ENCODE peak calls at places on chromosomes 7 and 10, in four cellular contexts. M is body of pancreas, G is breast epithelium, Y is H1. I is an unnamed sample.

GRCh38 chr7:104963991-104964385 is 50.0 kb upstream of the KMT2E start:
- DNase-seq in M (peak; percentile 37), G (no peak), Y (no peak), I (no peak)

GRCh38 chr7:41696323-41696916 is 6.5 kb downstream of the INHBA start:
- DNase-seq in M (peak; percentile 78), G (no peak), Y (peak; percentile 72), I (peak; percentile 36)

GRCh38 chr7:32941181-32941995 is 15.9 kb upstream of the FKBP9 start:
- DNase-seq in M (no peak), G (no peak), Y (no peak), I (no peak)

GRCh38 chr10:33122014-33122788 is 164.2 kb upstream of the ITGB1 start:
- DNase-seq in M (peak; percentile 56), G (no peak), Y (no peak), I (peak; percentile 70)

GRCh38 chr10:22042557-22043326 is 39.2 kb upstream of the DNAJC1 start:
- DNase-seq in M (peak; percentile 15), G (no peak), Y (peak; percentile 10), I (no peak)

GRCh38 chr7:3215624-3216585 is 85.1 kb upstream of the SDK1 start:
- DNase-seq in M (peak; percentile 56), G (no peak), Y (no peak), I (no peak)

GRCh38 chr10:73625004-73625883 is 16.0 kb downstream of the MYOZ1 start:
- DNase-seq in M (peak; percentile 40), G (no peak), Y (no peak), I (no peak)

GRCh38 chr10:119703903-119704508 is 21.8 kb upstream of the INPP5F start:
- DNase-seq in M (no peak), G (no peak), Y (no peak), I (no peak)

GRCh38 chr7:28130277-28130676 is 50.3 kb downstream of the JAZF1 start:
- DNase-seq in M (no peak), G (no peak), Y (no peak), I (peak; percentile 88)

GRCh38 chr10:61140765-61141392 is 196.9 kb upstream of the RHOBTB1 start:
- DNase-seq in M (peak; percentile 60), G (no peak), Y (no peak), I (peak; percentile 24)

DNA sequence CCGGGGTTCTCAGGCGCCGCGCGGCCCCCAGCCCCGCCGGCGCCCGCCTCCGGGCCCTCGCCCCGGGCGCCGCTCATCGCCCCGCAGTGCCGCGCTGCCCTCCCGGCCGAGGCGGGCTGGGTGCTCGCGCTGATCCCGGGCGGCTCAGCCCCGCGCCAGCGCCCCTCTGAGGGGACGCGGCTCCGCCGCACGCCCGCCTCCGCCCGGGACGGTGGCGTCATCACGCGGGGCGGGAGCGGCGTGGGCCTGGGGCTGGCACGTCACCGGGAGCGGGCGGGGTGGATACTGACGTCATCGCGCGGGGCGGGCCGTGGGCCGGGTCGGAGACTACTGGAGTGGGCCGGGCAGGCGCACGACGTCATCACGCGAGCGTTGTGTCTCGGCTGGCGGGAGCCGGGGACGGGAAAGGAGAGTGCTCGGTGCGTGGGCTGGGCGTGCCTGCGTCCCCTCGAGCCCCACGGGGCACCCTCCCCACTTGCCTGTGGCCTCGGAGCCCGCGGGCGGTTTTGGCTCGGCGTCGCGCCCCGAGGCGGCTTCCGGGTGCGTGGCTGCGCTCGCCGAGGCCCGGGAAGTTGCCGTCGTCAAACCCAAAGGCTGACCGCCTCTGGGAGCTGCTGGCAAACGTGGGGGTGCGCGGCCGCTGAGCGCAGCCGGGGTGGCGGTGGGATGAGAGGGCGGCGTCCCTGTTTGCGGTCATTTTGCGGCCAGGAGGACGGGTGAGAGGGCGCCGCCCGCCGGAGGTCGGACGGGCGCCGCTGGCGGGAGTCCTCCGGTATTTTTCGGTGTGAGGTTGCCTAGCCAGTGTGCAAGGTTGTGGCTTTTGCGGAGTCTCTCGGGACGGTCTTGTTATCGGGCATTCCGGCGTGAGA is at the start of gene ESYT2:
- DNase-seq in M (peak; percentile 98), G (peak; percentile 96), Y (no peak), I (peak; percentile 71)
- TF ChIP-seq CTCF in M (peak; percentile 17), G (peak; percentile 14), Y (no peak), I (peak; percentile 10)

GRCh38 chr10:29411666-29412335 is 122.9 kb downstream of the LYZL1 start:
- DNase-seq in M (no peak), G (no peak), Y (no peak), I (no peak)
- H3K4me3 ChIP-seq in M (no peak overlapping the region), G (no peak overlapping the region), Y (no peak overlapping the region), I (no peak overlapping the region)

DNA sequence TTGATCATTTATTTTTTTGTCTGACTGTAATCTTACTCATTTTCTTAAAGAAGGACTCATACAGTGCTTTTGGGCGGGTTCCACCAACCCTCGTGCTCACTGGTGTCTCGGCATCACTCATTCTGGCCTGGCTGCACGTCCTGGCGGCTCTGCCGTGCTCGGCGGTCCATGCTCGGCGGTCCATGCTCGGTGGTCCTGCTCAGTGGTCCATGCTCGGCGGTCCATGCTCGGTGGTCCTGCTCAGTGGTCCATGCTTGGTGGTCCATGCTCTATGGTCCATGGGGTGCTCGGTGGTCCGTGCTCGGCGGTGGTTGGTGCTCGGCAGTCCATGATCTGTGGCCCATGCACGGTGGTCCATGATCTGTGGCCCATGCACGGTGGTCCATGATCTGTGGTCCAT is 72.5 kb downstream of the WDR37 start:
- DNase-seq in M (no peak), G (no peak), Y (no peak), I (no peak)
- H3K36me3 ChIP-seq in M (peaks cover 36% of the 10 kb centered on the region), G (peaks cover 10% of the 10 kb centered on the region), Y (peaks cover 10% of the 10 kb centered on the region), I (peaks cover 20% of the 10 kb centered on the region)

DNA sequence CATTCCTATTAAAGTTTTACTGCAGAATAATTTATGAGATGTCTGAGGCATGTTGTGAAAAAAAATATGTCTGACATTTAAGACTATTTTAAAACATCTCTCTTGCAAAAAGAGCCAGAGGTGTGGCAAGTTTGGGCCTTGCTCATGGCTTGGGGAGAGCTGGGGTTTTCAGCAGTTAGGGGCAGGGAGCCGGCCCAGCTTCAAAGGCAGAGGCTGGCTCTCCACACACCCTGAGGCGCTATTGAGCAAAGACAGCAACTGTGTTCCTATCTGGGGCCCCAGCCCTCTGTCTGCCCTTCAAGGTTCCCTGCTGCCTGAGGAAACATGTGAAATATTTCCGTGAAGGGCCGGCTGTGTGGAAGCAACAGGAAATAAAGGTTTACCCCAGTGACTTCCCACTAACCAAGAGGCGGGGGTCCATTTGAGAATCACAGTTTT is 94.0 kb downstream of the SORBS1 start:
- DNase-seq in M (peak; percentile 75), G (peak; percentile 81), Y (peak; percentile 47), I (no peak)
- TF ChIP-seq CTCF in M (peak; percentile 43), G (no peak), Y (peak; percentile 35), I (no peak)

GRCh38 chr7:120990468-120991118 is 2.1 kb downstream of the CPED1 start:
- DNase-seq in M (no peak), G (no peak), Y (no peak), I (no peak)
- H3K4me3 ChIP-seq in M (no peak overlapping the region), G (peak overlapping the region; percentile 51), Y (no peak overlapping the region), I (peak overlapping the region; percentile 45)

GRCh38 chr7:23343102-23343501 is 44.0 kb downstream of the MALSU1 start:
- DNase-seq in M (no peak), G (no peak), Y (no peak), I (no peak)
- H3K36me3 ChIP-seq in M (no peaks in the 10 kb centered on the region), G (no peaks in the 10 kb centered on the region), Y (peaks cover 95% of the 10 kb centered on the region), I (no peaks in the 10 kb centered on the region)

GRCh38 chr7:54841772-54842707 is 83.0 kb upstream of the SEC61G start:
- DNase-seq in M (peak; percentile 52), G (no peak), Y (no peak), I (peak; percentile 52)
- TF ChIP-seq CTCF in M (peak; percentile 30), G (no peak), Y (peak; percentile 56), I (peak; percentile 36)

GRCh38 chr7:17770710-17771375 is 169.5 kb downstream of the SNX13 start:
- DNase-seq in M (no peak), G (no peak), Y (no peak), I (no peak)

GRCh38 chr7:17774248-17774647 is 166.0 kb downstream of the SNX13 start:
- DNase-seq in M (no peak), G (no peak), Y (no peak), I (peak; percentile 56)

GRCh38 chr7:17773289-17773626 is 167.0 kb downstream of the SNX13 start:
- DNase-seq in M (no peak), G (no peak), Y (no peak), I (peak; percentile 49)

GRCh38 chr7:17771901-17772408 is 168.3 kb downstream of the SNX13 start:
- DNase-seq in M (no peak), G (no peak), Y (no peak), I (no peak)

GRCh38 chr7:17772581-17773288 is 167.6 kb downstream of the SNX13 start:
- DNase-seq in M (peak; percentile 39), G (no peak), Y (no peak), I (no peak)
- H3K4me3 ChIP-seq in M (no peak overlapping the region), G (no peak overlapping the region), Y (no peak overlapping the region), I (no peak overlapping the region)

GRCh38 chr10:5761220-5761619 is 52.0 kb downstream of the GDI2 start:
- DNase-seq in M (no peak), G (no peak), Y (no peak), I (no peak)

GRCh38 chr10:5760462-5760861 is 52.8 kb downstream of the GDI2 start:
- DNase-seq in M (no peak), G (no peak), Y (no peak), I (no peak)

GRCh38 chr10:5765617-5766016 is 47.6 kb downstream of the GDI2 start:
- DNase-seq in M (no peak), G (no peak), Y (no peak), I (no peak)

GRCh38 chr10:5764422-5765297 is 48.6 kb downstream of the GDI2 start:
- DNase-seq in M (no peak), G (no peak), Y (no peak), I (no peak)

DNA sequence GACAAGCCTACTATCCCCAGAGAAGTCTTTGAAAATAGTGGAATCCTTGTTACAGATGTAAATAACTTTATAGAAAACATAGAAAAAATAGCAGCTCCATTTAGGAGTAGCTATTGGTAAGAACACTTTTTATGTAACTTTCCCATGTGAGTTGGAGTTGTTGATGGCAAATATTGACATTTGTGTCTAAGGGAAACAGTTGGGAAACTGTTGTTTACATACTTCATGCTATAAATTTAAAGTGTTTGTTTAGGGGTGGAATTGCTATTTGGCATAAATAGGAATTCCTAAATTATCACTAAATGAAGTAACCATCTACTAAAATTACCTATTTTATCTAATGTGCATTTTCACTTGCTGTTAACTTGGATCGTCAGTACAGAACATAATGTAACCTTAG is 50.7 kb downstream of the GDI2 start:
- DNase-seq in M (no peak), G (no peak), Y (no peak), I (no peak)
- H3K36me3 ChIP-seq in M (peaks cover 40% of the 10 kb centered on the region), G (peaks cover 13% of the 10 kb centered on the region), Y (peaks cover 81% of the 10 kb centered on the region), I (peaks cover 25% of the 10 kb centered on the region)